ENCODE peak calls at places on chromosomes 1 and 21, in four cellular contexts. A, C, Y and M are unnamed samples.

GRCh38 chr1:213252026-213252425 is 201.0 kb downstream of the RPS6KC1 start:
- DNase-seq in C (no peak), Y (no peak), A (no peak), M (no peak)

GRCh38 chr1:117244306-117244705 is 33.6 kb upstream of the VTCN1 start:
- DNase-seq in A (no peak), Y (no peak), C (no peak), M (no peak)

GRCh38 chr1:151756291-151756690 is 7.0 kb downstream of the MRPL9 start:
- DNase-seq in C (peak; percentile 56), A (peak; percentile 38), Y (no peak), M (peak; percentile 61)

GRCh38 chr1:17653728-17654351 is 101.3 kb upstream of the ACTL8 start:
- DNase-seq in A (peak; percentile 56), C (peak; percentile 46), Y (no peak), M (no peak)

GRCh38 chr1:179816196-179816960 is 61.2 kb downstream of the TOR1AIP2 start:
- DNase-seq in Y (no peak), C (peak; percentile 73), A (no peak), M (peak; percentile 30)

GRCh38 chr1:197920345-197921117 is 3.4 kb downstream of the LHX9 start:
- DNase-seq in Y (no peak), C (no peak), A (no peak), M (no peak)

GRCh38 chr1:8017495-8018310 is 8.4 kb downstream of the ERRFI1 start:
- DNase-seq in Y (no peak), C (no peak), A (peak; percentile 80), M (peak; percentile 74)

GRCh38 chr1:183953031-183953430 is 84.5 kb downstream of the COLGALT2 start:
- DNase-seq in C (no peak), Y (no peak), A (no peak), M (no peak)

GRCh38 chr1:183023146-183023600 is at the start of gene LAMC1:
- DNase-seq in Y (no peak), C (peak; percentile 90), A (peak; percentile 78), M (peak; percentile 44)

GRCh38 chr1:93219443-93219842 is 38.9 kb downstream of the CCDC18 start:
- DNase-seq in C (peak; percentile 63), A (no peak), Y (no peak), M (peak; percentile 68)

GRCh38 chr1:218553197-218553596 is 208.1 kb downstream of the TGFB2 start:
- DNase-seq in Y (no peak), A (peak; percentile 63), C (no peak), M (no peak)

GRCh38 chr1:61337471-61337870 is 255.1 kb downstream of the NFIA start:
- DNase-seq in Y (no peak), C (no peak), A (no peak), M (no peak)

GRCh38 chr1:189499736-189500135 is 977.9 kb downstream of the BRINP3 start:
- DNase-seq in A (peak; percentile 9), Y (no peak), C (peak; percentile 4), M (no peak)

GRCh38 chr1:40750326-40750975 is 33.1 kb upstream of the KCNQ4 start:
- DNase-seq in A (no peak), C (no peak), Y (no peak), M (no peak)

GRCh38 chr1:173002891-173003582 is 47.7 kb downstream of the TNFSF18 start:
- DNase-seq in C (peak; percentile 48), A (peak; percentile 95), Y (no peak), M (peak; percentile 81)

GRCh38 chr21:33412832-33413519 is 9.8 kb downstream of the IFNGR2 start:
- DNase-seq in Y (no peak), C (peak; percentile 88), A (no peak), M (peak; percentile 73)

GRCh38 chr1:17841944-17842343 is 86.8 kb downstream of the ACTL8 start:
- DNase-seq in A (no peak), Y (no peak), C (peak; percentile 55), M (no peak)

GRCh38 chr1:88799433-88799832 is 91.9 kb downstream of the GTF2B start:
- DNase-seq in Y (no peak), C (no peak), A (no peak), M (peak; percentile 57)

GRCh38 chr1:1213919-1214599 is at the start of gene TNFRSF4:
- DNase-seq in A (no peak), C (no peak), Y (no peak), M (no peak)

GRCh38 chr1:241518447-241519307 is 878 bp downstream of the FH start:
- DNase-seq in A (peak; percentile 50), Y (peak; percentile 3), C (peak; percentile 26), M (peak; percentile 21)

GRCh38 chr1:196481616-196482015 is 126.6 kb downstream of the KCNT2 start:
- DNase-seq in Y (no peak), A (no peak), C (no peak), M (no peak)

GRCh38 chr1:65190229-65190628 is 42.2 kb downstream of the AK4 start:
- DNase-seq in A (no peak), C (no peak), Y (no peak), M (no peak)

GRCh38 chr1:110475358-110476027 is 24.5 kb downstream of the PROK1 start:
- DNase-seq in A (no peak), Y (no peak), C (no peak), M (no peak)

GRCh38 chr1:78884685-78885452 is 121.7 kb downstream of the ADGRL4 start:
- DNase-seq in Y (no peak), A (no peak), C (peak; percentile 24), M (peak; percentile 45)

GRCh38 chr1:66013371-66013770 is 220.7 kb downstream of the PDE4B start:
- DNase-seq in C (no peak), A (peak; percentile 32), Y (no peak), M (no peak)

GRCh38 chr1:74652711-74653131 is 20.9 kb downstream of the ERICH3 start:
- DNase-seq in C (peak; percentile 100), A (peak; percentile 10), Y (no peak), M (peak; percentile 99)

GRCh38 chr1:155835548-155835947 is 21.5 kb downstream of the GON4L start:
- DNase-seq in Y (no peak), C (no peak), A (no peak), M (no peak)

GRCh38 chr1:91774520-91775203 is 111.3 kb downstream of the TGFBR3 start:
- DNase-seq in C (peak; percentile 8), Y (no peak), A (no peak), M (no peak)

GRCh38 chr1:10152709-10153284 is 57.6 kb upstream of the KIF1B start:
- DNase-seq in A (peak; percentile 61), C (peak; percentile 53), Y (no peak), M (peak; percentile 30)

GRCh38 chr1:2596530-2597333 is 10.2 kb downstream of the PRXL2B start:
- DNase-seq in A (no peak), Y (no peak), C (no peak), M (no peak)

GRCh38 chr1:71762514-71763255 is 519.7 kb downstream of the NEGR1 start:
- DNase-seq in Y (no peak), C (no peak), A (no peak), M (no peak)

GRCh38 chr1:201362906-201363305 is 14.6 kb downstream of the TNNT2 start:
- DNase-seq in C (no peak), Y (no peak), A (no peak), M (no peak)

GRCh38 chr1:52055066-52055853 is at the start of gene TXNDC12:
- DNase-seq in Y (peak; percentile 31), C (peak; percentile 94), A (peak; percentile 95), M (peak; percentile 95)

GRCh38 chr1:211579434-211580302 is 707 bp upstream of the SLC30A1 start:
- DNase-seq in A (peak; percentile 74), C (no peak), Y (no peak), M (no peak)